ENCODE peak calls at places on chromosomes 12 and 14, in five cellular contexts. One of them, this sample, is unnamed.

GRCh38 chr12:6952860-6953416 is 1.8 kb downstream of the PTPN6 start:
- DNase-seq in left ventricle myocardium inferior: peak; percentile 14
- DNase-seq in left lung: no peak
- DNase-seq in activated CD8-positive, alpha-beta T cell treated with anti-CD3 and anti-CD28 coated beads for 36 hours: peak; percentile 48
- DNase-seq in upper lobe of right lung: peak; percentile 48
- DNase-seq in this sample: no peak

GRCh38 chr12:23771230-23771949 is 178.1 kb downstream of the SOX5 start:
- DNase-seq in activated CD8-positive, alpha-beta T cell treated with anti-CD3 and anti-CD28 coated beads for 36 hours: no peak
- DNase-seq in left lung: no peak
- DNase-seq in left ventricle myocardium inferior: peak; percentile 48
- DNase-seq in upper lobe of right lung: no peak
- DNase-seq in this sample: no peak

GRCh38 chr12:50505945-50506344 is 1.2 kb downstream of the DIP2B start:
- DNase-seq in activated CD8-positive, alpha-beta T cell treated with anti-CD3 and anti-CD28 coated beads for 36 hours: no peak
- DNase-seq in upper lobe of right lung: no peak
- DNase-seq in left lung: no peak
- DNase-seq in left ventricle myocardium inferior: no peak
- DNase-seq in this sample: no peak

GRCh38 chr14:24679248-24680085 is 45.5 kb upstream of the GZMB start:
- DNase-seq in left ventricle myocardium inferior: no peak
- DNase-seq in activated CD8-positive, alpha-beta T cell treated with anti-CD3 and anti-CD28 coated beads for 36 hours: peak; percentile 25
- DNase-seq in upper lobe of right lung: no peak
- DNase-seq in left lung: no peak
- DNase-seq in this sample: no peak

GRCh38 chr14:65704850-65705249 is 292.3 kb downstream of the FUT8 start:
- DNase-seq in upper lobe of right lung: no peak
- DNase-seq in left lung: no peak
- DNase-seq in activated CD8-positive, alpha-beta T cell treated with anti-CD3 and anti-CD28 coated beads for 36 hours: peak; percentile 66
- DNase-seq in left ventricle myocardium inferior: no peak
- DNase-seq in this sample: no peak

GRCh38 chr12:132866251-132866828 is 21.1 kb downstream of the CHFR start:
- DNase-seq in left lung: no peak
- DNase-seq in left ventricle myocardium inferior: no peak
- DNase-seq in upper lobe of right lung: no peak
- DNase-seq in activated CD8-positive, alpha-beta T cell treated with anti-CD3 and anti-CD28 coated beads for 36 hours: no peak
- DNase-seq in this sample: no peak

GRCh38 chr12:79373896-79374499 is 316.8 kb downstream of the PAWR start:
- DNase-seq in upper lobe of right lung: no peak
- DNase-seq in left ventricle myocardium inferior: no peak
- DNase-seq in activated CD8-positive, alpha-beta T cell treated with anti-CD3 and anti-CD28 coated beads for 36 hours: peak; percentile 22
- DNase-seq in left lung: no peak
- DNase-seq in this sample: peak; percentile 26

GRCh38 chr12:120800665-120801064 is 75.0 kb downstream of the ACADS start:
- DNase-seq in upper lobe of right lung: no peak
- DNase-seq in left lung: no peak
- DNase-seq in activated CD8-positive, alpha-beta T cell treated with anti-CD3 and anti-CD28 coated beads for 36 hours: no peak
- DNase-seq in left ventricle myocardium inferior: no peak
- DNase-seq in this sample: no peak

GRCh38 chr14:103121846-103122577 is 1.2 kb upstream of the TNFAIP2 start:
- DNase-seq in activated CD8-positive, alpha-beta T cell treated with anti-CD3 and anti-CD28 coated beads for 36 hours: no peak
- DNase-seq in upper lobe of right lung: peak; percentile 89
- DNase-seq in left ventricle myocardium inferior: peak; percentile 91
- DNase-seq in left lung: peak; percentile 92
- DNase-seq in this sample: no peak

GRCh38 chr14:103259801-103260628 is 74.0 kb upstream of the EIF5 start:
- DNase-seq in left lung: no peak
- DNase-seq in activated CD8-positive, alpha-beta T cell treated with anti-CD3 and anti-CD28 coated beads for 36 hours: no peak
- DNase-seq in upper lobe of right lung: no peak
- DNase-seq in left ventricle myocardium inferior: no peak
- DNase-seq in this sample: no peak

GRCh38 chr12:49092086-49092815 is 2.4 kb downstream of the DHH start:
- DNase-seq in activated CD8-positive, alpha-beta T cell treated with anti-CD3 and anti-CD28 coated beads for 36 hours: peak; percentile 83
- DNase-seq in left lung: peak; percentile 79
- DNase-seq in left ventricle myocardium inferior: peak; percentile 37
- DNase-seq in upper lobe of right lung: no peak
- DNase-seq in this sample: peak; percentile 86

GRCh38 chr14:31819281-31819680 is 257.8 kb upstream of the ARHGAP5 start:
- DNase-seq in activated CD8-positive, alpha-beta T cell treated with anti-CD3 and anti-CD28 coated beads for 36 hours: no peak
- DNase-seq in left lung: no peak
- DNase-seq in upper lobe of right lung: no peak
- DNase-seq in left ventricle myocardium inferior: no peak
- DNase-seq in this sample: no peak

GRCh38 chr12:103241184-103241583 is 254.6 kb downstream of the C12orf42 start:
- DNase-seq in left lung: no peak
- DNase-seq in activated CD8-positive, alpha-beta T cell treated with anti-CD3 and anti-CD28 coated beads for 36 hours: no peak
- DNase-seq in left ventricle myocardium inferior: no peak
- DNase-seq in upper lobe of right lung: no peak
- DNase-seq in this sample: no peak

GRCh38 chr12:67943295-67943892 is 45.9 kb upstream of the IFNG-AS1 start:
- DNase-seq in upper lobe of right lung: no peak
- DNase-seq in activated CD8-positive, alpha-beta T cell treated with anti-CD3 and anti-CD28 coated beads for 36 hours: peak; percentile 86
- DNase-seq in left lung: no peak
- DNase-seq in left ventricle myocardium inferior: no peak
- DNase-seq in this sample: peak; percentile 41

GRCh38 chr14:67574806-67575205 is 25.3 kb downstream of the PIGH start:
- DNase-seq in activated CD8-positive, alpha-beta T cell treated with anti-CD3 and anti-CD28 coated beads for 36 hours: no peak
- DNase-seq in upper lobe of right lung: peak; percentile 21
- DNase-seq in left ventricle myocardium inferior: no peak
- DNase-seq in left lung: no peak
- DNase-seq in this sample: no peak

GRCh38 chr12:53327435-53328042 is 6.1 kb upstream of the AAAS start:
- DNase-seq in upper lobe of right lung: no peak
- DNase-seq in activated CD8-positive, alpha-beta T cell treated with anti-CD3 and anti-CD28 coated beads for 36 hours: peak; percentile 28
- DNase-seq in left ventricle myocardium inferior: no peak
- DNase-seq in left lung: no peak
- DNase-seq in this sample: no peak

GRCh38 chr12:112198120-112198733 is 72.9 kb downstream of the TRAFD1 start:
- DNase-seq in left lung: no peak
- DNase-seq in activated CD8-positive, alpha-beta T cell treated with anti-CD3 and anti-CD28 coated beads for 36 hours: peak; percentile 79
- DNase-seq in left ventricle myocardium inferior: no peak
- DNase-seq in upper lobe of right lung: no peak
- DNase-seq in this sample: peak; percentile 80

GRCh38 chr12:122681814-122682213 is 21.3 kb downstream of the HCAR2 start:
- DNase-seq in left ventricle myocardium inferior: no peak
- DNase-seq in activated CD8-positive, alpha-beta T cell treated with anti-CD3 and anti-CD28 coated beads for 36 hours: no peak
- DNase-seq in left lung: no peak
- DNase-seq in upper lobe of right lung: no peak
- DNase-seq in this sample: no peak

GRCh38 chr12:3777206-3777809 is 24.4 kb upstream of the CRACR2A start:
- DNase-seq in left ventricle myocardium inferior: no peak
- DNase-seq in left lung: no peak
- DNase-seq in upper lobe of right lung: no peak
- DNase-seq in activated CD8-positive, alpha-beta T cell treated with anti-CD3 and anti-CD28 coated beads for 36 hours: peak; percentile 12
- DNase-seq in this sample: peak; percentile 51

GRCh38 chr14:32933943-32934890 is 4.5 kb upstream of the NPAS3 start:
- DNase-seq in activated CD8-positive, alpha-beta T cell treated with anti-CD3 and anti-CD28 coated beads for 36 hours: no peak
- DNase-seq in left ventricle myocardium inferior: no peak
- DNase-seq in upper lobe of right lung: no peak
- DNase-seq in left lung: peak; percentile 67
- DNase-seq in this sample: peak; percentile 24

GRCh38 chr12:106282457-106283097 is 20.0 kb upstream of the TCP11L2 start:
- DNase-seq in activated CD8-positive, alpha-beta T cell treated with anti-CD3 and anti-CD28 coated beads for 36 hours: peak; percentile 58
- DNase-seq in left lung: no peak
- DNase-seq in left ventricle myocardium inferior: peak; percentile 38
- DNase-seq in upper lobe of right lung: no peak
- DNase-seq in this sample: peak; percentile 53

GRCh38 chr14:65069874-65070709 is 32.2 kb downstream of the MAX start:
- DNase-seq in left ventricle myocardium inferior: no peak
- DNase-seq in activated CD8-positive, alpha-beta T cell treated with anti-CD3 and anti-CD28 coated beads for 36 hours: no peak
- DNase-seq in left lung: peak; percentile 78
- DNase-seq in upper lobe of right lung: peak; percentile 71
- DNase-seq in this sample: no peak

GRCh38 chr14:50012644-50013043 is 103.7 kb downstream of the VCPKMT start:
- DNase-seq in upper lobe of right lung: no peak
- DNase-seq in activated CD8-positive, alpha-beta T cell treated with anti-CD3 and anti-CD28 coated beads for 36 hours: no peak
- DNase-seq in left lung: no peak
- DNase-seq in left ventricle myocardium inferior: no peak
- DNase-seq in this sample: no peak

GRCh38 chr12:54388214-54389138 is 3.9 kb upstream of the ZNF385A start:
- DNase-seq in left ventricle myocardium inferior: no peak
- DNase-seq in upper lobe of right lung: no peak
- DNase-seq in activated CD8-positive, alpha-beta T cell treated with anti-CD3 and anti-CD28 coated beads for 36 hours: no peak
- DNase-seq in left lung: no peak
- DNase-seq in this sample: no peak
- TF ChIP-seq CTCF in left ventricle myocardium inferior: no peak
- TF ChIP-seq CTCF in upper lobe of right lung: no peak
- TF ChIP-seq CTCF in activated CD8-positive, alpha-beta T cell treated with anti-CD3 and anti-CD28 coated beads for 36 hours: no peak
- TF ChIP-seq CTCF in left lung: no peak
- TF ChIP-seq CTCF in this sample: no peak

GRCh38 chr14:76708771-76709170 is 52.5 kb upstream of the VASH1 start:
- DNase-seq in left lung: no peak
- DNase-seq in activated CD8-positive, alpha-beta T cell treated with anti-CD3 and anti-CD28 coated beads for 36 hours: no peak
- DNase-seq in upper lobe of right lung: no peak
- DNase-seq in left ventricle myocardium inferior: no peak
- DNase-seq in this sample: no peak

GRCh38 chr14:76706811-76707210 is 54.5 kb upstream of the VASH1 start:
- DNase-seq in upper lobe of right lung: no peak
- DNase-seq in activated CD8-positive, alpha-beta T cell treated with anti-CD3 and anti-CD28 coated beads for 36 hours: no peak
- DNase-seq in left ventricle myocardium inferior: no peak
- DNase-seq in left lung: no peak
- DNase-seq in this sample: no peak

GRCh38 chr14:76708028-76708427 is 53.2 kb upstream of the VASH1 start:
- DNase-seq in activated CD8-positive, alpha-beta T cell treated with anti-CD3 and anti-CD28 coated beads for 36 hours: no peak
- DNase-seq in left ventricle myocardium inferior: no peak
- DNase-seq in upper lobe of right lung: no peak
- DNase-seq in left lung: no peak
- DNase-seq in this sample: no peak

GRCh38 chr14:76715102-76715926 is 46.0 kb upstream of the VASH1 start:
- DNase-seq in left ventricle myocardium inferior: no peak
- DNase-seq in upper lobe of right lung: no peak
- DNase-seq in left lung: no peak
- DNase-seq in activated CD8-positive, alpha-beta T cell treated with anti-CD3 and anti-CD28 coated beads for 36 hours: no peak
- DNase-seq in this sample: no peak

DNA sequence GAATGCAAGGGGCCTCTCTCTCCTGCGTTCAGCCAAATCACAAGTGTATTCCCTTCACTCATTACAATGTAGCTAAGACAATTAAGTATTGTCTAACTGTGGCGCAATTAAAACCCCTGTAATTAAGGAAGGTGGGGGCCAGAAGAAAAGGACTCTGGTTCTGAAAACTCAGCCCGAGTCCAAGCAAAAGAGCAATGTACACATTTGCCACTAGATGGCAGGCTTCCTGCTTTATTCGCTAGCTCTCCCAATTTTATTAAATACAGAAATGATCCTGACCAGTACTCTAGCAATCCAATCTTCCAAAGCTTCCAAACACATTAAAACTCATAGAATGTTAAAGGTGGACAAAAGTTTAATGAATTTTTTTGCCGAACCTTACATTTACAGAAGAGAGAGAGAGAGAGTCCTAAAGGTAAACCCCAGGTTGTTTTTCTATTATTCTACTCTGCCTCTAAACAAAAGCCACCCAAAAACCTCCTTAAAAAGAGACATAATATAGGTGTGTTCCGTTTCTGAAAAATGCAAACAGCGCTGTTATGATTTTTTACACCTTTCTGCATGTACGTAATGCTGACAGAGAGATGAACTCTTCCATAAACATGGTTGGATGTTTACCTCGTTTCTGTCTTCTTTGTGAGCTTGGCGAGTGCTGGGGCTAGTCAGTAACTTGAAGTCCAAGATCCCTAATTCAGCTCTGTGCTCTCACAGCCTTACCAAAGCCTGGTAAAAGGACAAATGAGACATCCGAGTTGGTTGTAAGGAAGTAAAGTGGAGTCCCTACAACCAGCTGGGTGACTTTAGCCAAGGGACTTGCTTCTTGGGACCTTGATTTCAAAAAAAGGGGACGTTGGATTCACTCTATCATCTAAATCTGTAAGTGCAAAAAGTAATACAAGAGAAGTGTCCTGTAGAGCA is 50.9 kb upstream of the VASH1 start:
- DNase-seq in activated CD8-positive, alpha-beta T cell treated with anti-CD3 and anti-CD28 coated beads for 36 hours: peak; percentile 37
- DNase-seq in left ventricle myocardium inferior: no peak
- DNase-seq in left lung: no peak
- DNase-seq in upper lobe of right lung: no peak
- DNase-seq in this sample: peak; percentile 71
- TF ChIP-seq CTCF in activated CD8-positive, alpha-beta T cell treated with anti-CD3 and anti-CD28 coated beads for 36 hours: peak; percentile 83
- TF ChIP-seq CTCF in left ventricle myocardium inferior: peak; percentile 87
- TF ChIP-seq CTCF in left lung: peak; percentile 75
- TF ChIP-seq CTCF in upper lobe of right lung: peak; percentile 82
- TF ChIP-seq CTCF in this sample: peak; percentile 48

DNA sequence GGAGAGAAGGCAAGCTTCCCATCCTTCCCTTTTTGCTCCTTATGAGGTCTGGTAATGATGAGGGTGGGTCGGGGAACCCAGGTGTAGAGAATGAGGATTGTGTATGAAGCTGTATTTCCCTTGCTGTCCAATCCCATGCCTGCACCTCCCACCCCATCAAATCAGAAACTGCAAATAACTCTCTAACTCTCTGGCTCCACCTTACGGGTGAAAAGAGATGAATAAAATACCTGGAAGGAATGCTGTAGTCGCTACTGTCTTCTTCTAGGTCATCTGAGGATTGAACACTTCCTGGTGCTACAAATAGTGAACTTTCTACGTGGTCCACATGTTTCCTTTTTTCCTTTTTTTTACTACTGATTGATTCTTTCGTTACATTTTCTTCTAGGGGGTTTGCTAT is 38.9 kb upstream of the DICER1 start:
- DNase-seq in left ventricle myocardium inferior: no peak
- DNase-seq in left lung: no peak
- DNase-seq in upper lobe of right lung: no peak
- DNase-seq in activated CD8-positive, alpha-beta T cell treated with anti-CD3 and anti-CD28 coated beads for 36 hours: peak; percentile 6
- DNase-seq in this sample: peak; percentile 74
- TF ChIP-seq CTCF in left ventricle myocardium inferior: peak; percentile 54
- TF ChIP-seq CTCF in left lung: peak; percentile 31
- TF ChIP-seq CTCF in upper lobe of right lung: peak; percentile 47
- TF ChIP-seq CTCF in activated CD8-positive, alpha-beta T cell treated with anti-CD3 and anti-CD28 coated beads for 36 hours: peak; percentile 43
- TF ChIP-seq CTCF in this sample: peak; percentile 10

GRCh38 chr12:58804749-58805148 is 115.6 kb downstream of the LRIG3 start:
- DNase-seq in upper lobe of right lung: no peak
- DNase-seq in activated CD8-positive, alpha-beta T cell treated with anti-CD3 and anti-CD28 coated beads for 36 hours: no peak
- DNase-seq in left ventricle myocardium inferior: no peak
- DNase-seq in left lung: no peak
- DNase-seq in this sample: no peak
- TF ChIP-seq CTCF in upper lobe of right lung: peak; percentile 28
- TF ChIP-seq CTCF in activated CD8-positive, alpha-beta T cell treated with anti-CD3 and anti-CD28 coated beads for 36 hours: peak; percentile 38
- TF ChIP-seq CTCF in left ventricle myocardium inferior: peak; percentile 40
- TF ChIP-seq CTCF in left lung: no peak
- TF ChIP-seq CTCF in this sample: peak; percentile 27